ENCODE peak calls at places on chromosome 15, in ten cellular contexts. U, O, I, R, B, Z, X, W, G and K are unnamed samples.

GRCh38 chr15:44081223-44082013 is 113.7 kb downstream of the FRMD5 start:
- DNase-seq in U (no peak), O (no peak), I (no peak), R (no peak), B (no peak), Z (no peak), X (no peak), W (no peak), G (no peak), K (peak)

GRCh38 chr15:46682969-46683791 is 1034.1 kb upstream of the SEMA6D start:
- DNase-seq in U (no peak), O (no peak), I (no peak), R (no peak), B (no peak), Z (no peak), X (no peak), W (no peak), G (no peak), K (no peak)

GRCh38 chr15:64216722-64217428 is 54.1 kb upstream of the PPIB start:
- DNase-seq in U (no peak), O (no peak), I (no peak), R (peak), B (peak), Z (no peak), X (no peak), W (no peak), G (no peak), K (peak)

GRCh38 chr15:43509923-43510229 is 7.5 kb upstream of the MAP1A start:
- DNase-seq in U (no peak), O (no peak), I (no peak), R (no peak), B (no peak), Z (no peak), X (no peak), W (no peak), G (no peak), K (no peak)

GRCh38 chr15:89127054-89127702 is 38.9 kb downstream of the ABHD2 start:
- DNase-seq in U (no peak), O (no peak), I (no peak), R (no peak), B (no peak), Z (no peak), X (peak), W (peak), G (no peak), K (no peak)

GRCh38 chr15:95864467-95864886 is 466.0 kb upstream of the NR2F2 start:
- DNase-seq in U (no peak), O (no peak), I (no peak), R (no peak), B (no peak), Z (no peak), X (no peak), W (no peak), G (peak), K (no peak)

GRCh38 chr15:44492672-44493071 is 44.3 kb upstream of the EIF3J start:
- DNase-seq in U (no peak), O (no peak), I (no peak), R (no peak), B (no peak), Z (no peak), X (no peak), W (no peak), G (no peak), K (no peak)

GRCh38 chr15:61503383-61503969 is 274.4 kb upstream of the RORA start:
- DNase-seq in U (no peak), O (no peak), I (no peak), R (no peak), B (no peak), Z (no peak), X (no peak), W (no peak), G (no peak), K (no peak)

GRCh38 chr15:42385206-42385979 is 26.1 kb downstream of the CAPN3 start:
- DNase-seq in U (no peak), O (peak), I (peak), R (peak), B (no peak), Z (no peak), X (no peak), W (peak), G (peak), K (peak)

GRCh38 chr15:64515825-64516224 is 55.4 kb downstream of the ZNF609 start:
- DNase-seq in U (no peak), O (no peak), I (no peak), R (no peak), B (no peak), Z (no peak), X (no peak), W (no peak), G (no peak), K (no peak)